ENCODE peak calls at places on chromosomes 5 and 9, in eight cellular contexts. J, B, G, U, I, C, F and A are unnamed samples.
A peak's percentile ranks its signal among the peaks of the same experiment; 100 is the strongest.

GRCh38 chr5:123181394-123181801 is 92.4 kb downstream of the PRDM6 start:
- DNase-seq in J (no peak), B (no peak), G (no peak), U (no peak), I (no peak), C (no peak), F (no peak), A (no peak)

GRCh38 chr5:1736889-1737711 is 62.5 kb downstream of the MRPL36 start:
- DNase-seq in J (no peak), B (no peak), G (no peak), U (no peak), I (no peak), C (no peak), F (no peak), A (no peak)

GRCh38 chr5:78751872-78752271 is 103.3 kb upstream of the LHFPL2 start:
- DNase-seq in J (no peak), B (no peak), G (no peak), U (no peak), I (no peak), C (no peak), F (no peak), A (no peak)

GRCh38 chr9:35960029-35960655 is 2.2 kb upstream of the OR2S2 start:
- DNase-seq in J (no peak), B (no peak), G (peak; percentile 53), U (peak; percentile 45), I (no peak), C (no peak), F (no peak), A (no peak)

GRCh38 chr9:104993291-104993963 is 65.5 kb upstream of the ABCA1 start:
- DNase-seq in J (no peak), B (peak; percentile 79), G (peak; percentile 70), U (peak; percentile 50), I (peak; percentile 69), C (no peak), F (peak; percentile 72), A (peak; percentile 97)

GRCh38 chr5:36839479-36839878 is 37.1 kb upstream of the NIPBL start:
- DNase-seq in J (no peak), B (no peak), G (no peak), U (no peak), I (no peak), C (no peak), F (no peak), A (no peak)

GRCh38 chr5:66923457-66923856 is 273.1 kb downstream of the CD180 start:
- DNase-seq in J (no peak), B (no peak), G (no peak), U (no peak), I (no peak), C (no peak), F (no peak), A (no peak)

GRCh38 chr5:151480384-151480783 is 33.0 kb downstream of the SLC36A1 start:
- DNase-seq in J (no peak), B (no peak), G (no peak), U (no peak), I (no peak), C (no peak), F (no peak), A (no peak)

GRCh38 chr9:98334796-98335195 is 79.3 kb upstream of the TBC1D2 start:
- DNase-seq in J (no peak), B (no peak), G (no peak), U (no peak), I (no peak), C (no peak), F (no peak), A (no peak)

GRCh38 chr5:143738415-143739401 is 73.3 kb upstream of the HMHB1 start:
- DNase-seq in J (no peak), B (no peak), G (no peak), U (no peak), I (no peak), C (no peak), F (no peak), A (no peak)

GRCh38 chr9:131237931-131238401 is 38.3 kb downstream of the FAM78A start:
- DNase-seq in J (peak; percentile 92), B (peak; percentile 59), G (peak; percentile 85), U (peak; percentile 81), I (peak; percentile 69), C (no peak), F (peak; percentile 75), A (peak; percentile 76)

GRCh38 chr9:8486095-8486494 is 686.5 kb upstream of the DMAC1 start:
- DNase-seq in J (peak; percentile 9), B (no peak), G (peak; percentile 18), U (peak; percentile 33), I (peak; percentile 29), C (peak; percentile 22), F (no peak), A (peak; percentile 8)

GRCh38 chr5:180112101-180112861 is 40.7 kb upstream of the RNF130 start:
- DNase-seq in J (no peak), B (no peak), G (no peak), U (peak; percentile 8), I (no peak), C (no peak), F (no peak), A (peak; percentile 4)

GRCh38 chr5:56320686-56321085 is 87.6 kb upstream of the ANKRD55 start:
- DNase-seq in J (no peak), B (no peak), G (no peak), U (no peak), I (no peak), C (no peak), F (no peak), A (no peak)

GRCh38 chr5:163861670-163862069 is 356.3 kb downstream of the MAT2B start:
- DNase-seq in J (no peak), B (no peak), G (no peak), U (no peak), I (no peak), C (no peak), F (no peak), A (no peak)

GRCh38 chr9:19358691-19359090 is 21.3 kb downstream of the RPS6 start:
- DNase-seq in J (no peak), B (no peak), G (no peak), U (no peak), I (no peak), C (no peak), F (no peak), A (no peak)
- TF ChIP-seq CTCF in J (no peak), B (no peak), G (no peak), U (no peak), I (no peak), C (no peak), F (no peak), A (no peak)

DNA sequence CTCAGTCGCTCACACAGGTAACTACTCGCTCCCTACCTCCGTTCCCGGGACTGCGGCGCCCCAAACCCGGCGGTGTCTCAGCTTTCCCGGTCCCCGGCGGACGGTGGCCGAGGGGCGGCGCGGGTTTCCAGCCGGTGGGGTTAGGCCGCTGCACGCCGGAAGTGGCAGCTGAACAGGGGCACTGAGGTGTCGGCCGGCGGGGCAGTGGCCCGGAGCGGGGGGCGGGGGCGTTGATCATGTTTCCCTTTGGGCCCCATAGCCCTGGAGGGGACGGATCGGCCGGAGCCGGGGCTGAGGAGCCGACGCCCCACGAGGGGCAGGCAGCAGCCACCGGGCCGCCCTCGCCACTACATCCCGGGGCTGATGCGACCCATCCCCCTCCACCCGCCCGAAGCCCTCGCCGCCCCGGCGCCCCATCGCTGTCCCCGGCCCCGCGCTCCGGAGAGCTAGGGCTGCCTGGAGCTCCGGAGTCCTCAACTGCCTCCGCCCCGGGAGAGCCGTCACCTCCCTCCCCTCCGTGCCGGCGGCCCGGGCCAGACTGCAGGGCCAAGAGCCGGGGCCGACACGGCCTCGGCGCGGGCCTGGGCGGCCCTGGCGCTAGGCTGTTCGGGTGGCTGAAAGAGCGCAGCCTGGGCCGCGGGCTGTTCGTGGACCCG is at the start of gene DCAF10:
- DNase-seq in J (peak; percentile 86), B (peak; percentile 90), G (peak; percentile 85), U (peak; percentile 93), I (peak; percentile 86), C (peak; percentile 91), F (peak; percentile 88), A (peak; percentile 88)
- TF ChIP-seq CTCF in J (no peak), B (no peak), G (no peak), U (no peak), I (no peak), C (no peak), F (no peak), A (peak; percentile 42)

GRCh38 chr5:149441194-149441753 is 62.2 kb upstream of the IL17B start:
- DNase-seq in J (no peak), B (no peak), G (no peak), U (no peak), I (no peak), C (no peak), F (no peak), A (no peak)

GRCh38 chr5:149438281-149438680 is 59.2 kb upstream of the IL17B start:
- DNase-seq in J (no peak), B (no peak), G (no peak), U (no peak), I (no peak), C (no peak), F (no peak), A (no peak)

GRCh38 chr5:149438711-149439132 is 59.6 kb upstream of the IL17B start:
- DNase-seq in J (no peak), B (no peak), G (no peak), U (no peak), I (no peak), C (no peak), F (no peak), A (no peak)

GRCh38 chr5:149441986-149442385 is 62.9 kb upstream of the IL17B start:
- DNase-seq in J (no peak), B (no peak), G (no peak), U (no peak), I (no peak), C (no peak), F (no peak), A (no peak)

DNA sequence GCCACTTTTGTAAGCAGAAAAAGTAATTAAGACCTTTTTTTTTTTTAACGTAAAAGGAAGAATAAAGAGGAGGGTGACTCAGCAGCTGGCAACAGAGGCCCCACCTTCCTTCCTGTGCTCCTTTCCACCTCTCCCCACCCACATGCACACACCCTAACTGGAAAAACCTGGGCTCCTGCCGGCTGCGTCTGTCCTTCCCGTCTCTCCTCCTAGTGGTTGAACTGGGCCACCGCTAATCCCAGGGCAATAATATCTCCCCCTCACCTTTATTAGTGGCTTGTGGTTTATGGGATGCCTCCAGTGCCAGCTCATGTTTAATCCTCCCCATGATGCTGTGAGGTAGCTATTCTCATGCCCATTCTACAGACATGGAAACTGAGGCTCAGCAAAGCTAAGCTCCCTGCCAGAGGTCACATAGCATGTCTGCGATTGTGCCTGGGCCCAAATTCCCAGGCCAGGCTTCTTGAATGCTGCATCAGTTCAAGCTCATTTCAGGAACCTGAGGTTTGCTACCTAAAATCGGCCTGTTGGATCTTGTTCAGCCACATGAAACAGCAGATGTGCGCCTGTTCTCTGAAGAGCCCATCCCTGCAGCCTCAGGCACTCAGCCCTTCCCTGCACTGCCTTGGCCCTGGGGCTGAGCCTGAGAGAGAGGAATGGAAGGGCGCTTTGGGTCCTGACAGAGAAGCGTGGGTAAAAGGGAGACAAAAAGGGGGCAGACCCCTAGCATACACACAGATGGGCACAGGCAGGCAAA is 61.0 kb upstream of the IL17B start:
- DNase-seq in J (no peak), B (no peak), G (peak; percentile 55), U (peak; percentile 82), I (peak; percentile 34), C (no peak), F (no peak), A (no peak)
- TF ChIP-seq CTCF in J (no peak), B (peak; percentile 18), G (peak; percentile 61), U (no peak), I (no peak), C (no peak), F (peak; percentile 29), A (no peak)

DNA sequence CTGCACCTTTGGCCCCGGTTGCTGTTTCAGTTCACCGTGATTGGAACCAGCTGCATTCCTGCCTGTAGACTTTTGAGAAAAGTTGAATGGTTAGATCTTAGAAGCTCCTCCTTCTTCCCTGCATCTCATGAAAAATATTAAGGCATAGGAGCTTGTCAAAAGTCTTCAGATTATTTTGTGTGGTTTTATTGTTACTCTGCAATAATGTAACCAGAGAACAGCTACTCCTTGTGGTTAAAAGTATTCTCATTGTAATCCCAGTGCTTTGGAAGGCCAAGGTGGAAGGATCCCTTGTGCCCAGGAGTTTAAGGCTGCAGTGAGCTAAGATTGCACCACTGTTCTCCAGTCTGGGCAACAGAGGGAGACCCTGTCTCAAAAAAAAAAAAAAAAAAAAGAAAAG is 3.3 kb upstream of the SLC2A8 start:
- DNase-seq in J (no peak), B (no peak), G (peak; percentile 31), U (no peak), I (no peak), C (no peak), F (no peak), A (no peak)
- TF ChIP-seq CTCF in J (no peak), B (no peak), G (peak; percentile 26), U (no peak), I (no peak), C (no peak), F (no peak), A (no peak)